ENCODE peak calls at places on chromosomes 12 and 14, in nine cellular contexts. T is hepatocyte, X is adrenal gland, W is choroid plexus epithelial cell, Z is colonic mucosa, H is cardiac fibroblast, A is astrocyte of the spinal cord, I is Peyer's patch, E is fibroblast of pulmonary artery. Y is an unnamed sample.

GRCh38 chr12:115000038-115000437 is 316.1 kb upstream of the TBX3 start:
- DNase-seq in H (peak; percentile 33), I (no peak), T (peak; percentile 61), W (peak; percentile 57), Z (no peak), E (peak; percentile 75), A (peak; percentile 44), X (peak; percentile 49), Y (peak; percentile 31)

GRCh38 chr12:88854260-88854659 is 274.0 kb upstream of the KITLG start:
- DNase-seq in E (peak; percentile 69), W (peak; percentile 89), I (no peak), T (peak; percentile 50), Z (no peak), A (peak; percentile 72), H (peak; percentile 46), X (no peak), Y (peak; percentile 67)

GRCh38 chr12:16730772-16731171 is 124.8 kb upstream of the LMO3 start:
- DNase-seq in T (no peak), A (no peak), H (no peak), W (no peak), E (no peak), X (no peak), Z (no peak), I (no peak), Y (no peak)

GRCh38 chr12:116773276-116773731 is 35.2 kb downstream of the RNFT2 start:
- DNase-seq in X (no peak), E (no peak), H (no peak), Z (no peak), T (no peak), W (peak; percentile 17), A (no peak), I (no peak), Y (peak; percentile 22)

GRCh38 chr14:97866664-97867063 is 1069.5 kb downstream of the VRK1 start:
- DNase-seq in A (no peak), T (no peak), Z (no peak), H (no peak), W (no peak), E (no peak), X (no peak), I (no peak), Y (no peak)

GRCh38 chr14:37709419-37710195 is 114.2 kb downstream of the TTC6 start:
- DNase-seq in W (peak; percentile 69), X (no peak), I (no peak), Z (no peak), E (peak; percentile 37), H (peak; percentile 7), T (no peak), A (peak; percentile 39), Y (peak; percentile 17)

GRCh38 chr12:10540776-10541205 is 35.1 kb downstream of the EIF2S3B start:
- DNase-seq in T (no peak), W (peak; percentile 7), A (peak; percentile 57), Z (no peak), E (no peak), H (no peak), X (no peak), I (no peak), Y (peak; percentile 29)

GRCh38 chr12:113007166-113007565 is 28.8 kb downstream of the OAS2 start:
- DNase-seq in T (no peak), A (peak; percentile 91), E (peak; percentile 60), W (peak; percentile 54), X (peak; percentile 42), Z (no peak), H (peak; percentile 47), I (no peak), Y (peak; percentile 66)

GRCh38 chr12:96985515-96986362 is 78.7 kb downstream of the NEDD1 start:
- DNase-seq in X (peak; percentile 17), H (peak; percentile 18), I (no peak), W (peak; percentile 9), A (no peak), T (peak; percentile 49), E (no peak), Z (no peak), Y (no peak)

GRCh38 chr12:69500631-69501030 is 30.4 kb downstream of the FRS2 start:
- DNase-seq in Z (no peak), A (peak; percentile 36), E (no peak), X (no peak), I (no peak), T (no peak), H (no peak), W (no peak), Y (peak; percentile 49)

GRCh38 chr14:83007641-83008237 is 1474.1 kb upstream of the SEL1L start:
- DNase-seq in A (no peak), E (no peak), T (no peak), X (no peak), I (no peak), H (no peak), Z (no peak), W (no peak), Y (no peak)

GRCh38 chr12:6632026-6632978 is 3.5 kb downstream of the LPAR5 start:
- DNase-seq in A (no peak), X (no peak), H (no peak), E (no peak), Z (peak; percentile 71), T (peak; percentile 49), W (no peak), I (peak; percentile 89), Y (no peak)

GRCh38 chr12:64582111-64582510 is 28.2 kb upstream of the RASSF3 start:
- DNase-seq in E (no peak), I (no peak), X (no peak), T (no peak), H (no peak), Z (no peak), W (no peak), A (no peak), Y (no peak)

GRCh38 chr12:64585085-64585484 is 25.2 kb upstream of the RASSF3 start:
- DNase-seq in X (no peak), T (no peak), A (no peak), I (no peak), H (no peak), W (no peak), Z (no peak), E (no peak), Y (no peak)

GRCh38 chr12:64582862-64583261 is 27.4 kb upstream of the RASSF3 start:
- DNase-seq in X (no peak), A (no peak), T (no peak), E (no peak), I (peak; percentile 21), H (no peak), Z (no peak), W (no peak), Y (no peak)

GRCh38 chr12:64584173-64584555 is 26.1 kb upstream of the RASSF3 start:
- DNase-seq in H (no peak), Z (no peak), I (no peak), T (no peak), W (no peak), X (no peak), E (no peak), A (no peak), Y (no peak)

DNA sequence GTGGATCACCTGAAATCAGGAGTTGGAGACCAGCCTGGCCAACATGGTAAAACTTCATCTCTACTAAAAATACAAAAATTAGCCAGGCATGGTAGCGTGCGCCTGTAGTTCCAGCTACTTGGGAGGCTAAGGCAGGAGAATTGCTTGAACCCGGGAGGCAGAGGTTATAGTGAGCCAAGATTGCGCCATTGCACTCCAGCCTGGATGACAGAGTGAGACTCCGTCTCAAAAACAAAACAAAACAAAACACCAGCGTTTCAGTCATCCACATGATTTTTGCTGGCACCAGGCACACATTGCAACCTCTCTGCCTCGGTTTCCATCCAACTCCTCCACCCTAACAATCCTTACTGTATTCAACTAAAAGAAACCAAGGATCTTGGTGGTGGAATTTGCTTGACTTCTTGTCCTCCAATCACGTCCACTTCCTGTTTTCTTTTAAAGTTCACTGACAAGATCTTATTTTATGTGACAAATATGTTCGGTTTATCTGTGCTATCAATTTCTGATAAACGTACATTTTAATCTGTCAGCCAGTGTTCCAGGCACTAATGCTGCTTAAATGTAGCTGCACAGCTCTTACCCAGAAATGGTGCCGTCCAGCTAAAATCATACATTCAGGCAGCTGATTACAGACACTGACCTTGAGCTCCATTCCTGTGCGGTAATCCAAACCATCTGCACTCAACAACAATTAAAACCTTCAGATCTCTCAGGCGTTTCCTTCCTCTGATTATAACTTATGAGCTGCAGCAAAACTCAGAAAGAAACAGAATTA is 26.7 kb upstream of the RASSF3 start:
- DNase-seq in Z (no peak), I (peak; percentile 24), A (no peak), T (no peak), H (peak; percentile 13), X (no peak), E (peak; percentile 15), W (peak; percentile 49), Y (peak; percentile 44)
- H3K4me3 ChIP-seq in Z (no peak overlapping the region), I (no peak overlapping the region), A (no peak overlapping the region), T (no peak overlapping the region), H (no peak overlapping the region), X (peak overlapping the region; percentile 1), E (no peak overlapping the region), W (no peak overlapping the region), Y (no peak overlapping the region)

DNA sequence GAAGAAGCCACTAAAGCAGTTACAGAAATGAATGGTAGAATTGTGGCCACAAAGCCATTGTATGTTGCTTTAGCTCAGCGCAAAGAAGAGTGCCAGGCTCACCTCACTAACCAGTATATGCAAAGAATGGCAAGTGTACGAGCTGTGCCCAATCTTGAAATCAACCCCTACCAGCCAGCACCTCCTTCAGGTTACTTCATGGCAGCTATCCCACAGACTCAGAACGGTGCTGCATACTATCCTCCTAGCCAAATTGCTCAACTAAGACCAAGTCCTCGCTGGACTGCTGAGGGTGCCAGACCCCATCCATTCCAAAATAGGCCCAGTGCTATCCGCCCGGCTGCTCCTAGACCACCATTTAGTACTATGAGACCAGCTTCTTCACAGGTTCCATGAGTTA is 21.5 kb upstream of the SRGAP1 start:
- DNase-seq in T (no peak), H (no peak), X (no peak), I (no peak), A (no peak), Z (no peak), E (no peak), W (no peak), Y (no peak)
- H3K4me3 ChIP-seq in T (no peak overlapping the region), H (no peak overlapping the region), X (no peak overlapping the region), I (no peak overlapping the region), A (no peak overlapping the region), Z (no peak overlapping the region), E (no peak overlapping the region), W (no peak overlapping the region), Y (no peak overlapping the region)

GRCh38 chr14:68368850-68369249 is 424.0 kb downstream of the ZFP36L1 start:
- DNase-seq in I (no peak), Z (no peak), A (no peak), X (no peak), E (no peak), W (no peak), T (no peak), H (no peak), Y (no peak)
- H3K4me3 ChIP-seq in I (no peak overlapping the region), Z (no peak overlapping the region), A (no peak overlapping the region), X (no peak overlapping the region), E (no peak overlapping the region), W (no peak overlapping the region), T (no peak overlapping the region), H (no peak overlapping the region), Y (no peak overlapping the region)

DNA sequence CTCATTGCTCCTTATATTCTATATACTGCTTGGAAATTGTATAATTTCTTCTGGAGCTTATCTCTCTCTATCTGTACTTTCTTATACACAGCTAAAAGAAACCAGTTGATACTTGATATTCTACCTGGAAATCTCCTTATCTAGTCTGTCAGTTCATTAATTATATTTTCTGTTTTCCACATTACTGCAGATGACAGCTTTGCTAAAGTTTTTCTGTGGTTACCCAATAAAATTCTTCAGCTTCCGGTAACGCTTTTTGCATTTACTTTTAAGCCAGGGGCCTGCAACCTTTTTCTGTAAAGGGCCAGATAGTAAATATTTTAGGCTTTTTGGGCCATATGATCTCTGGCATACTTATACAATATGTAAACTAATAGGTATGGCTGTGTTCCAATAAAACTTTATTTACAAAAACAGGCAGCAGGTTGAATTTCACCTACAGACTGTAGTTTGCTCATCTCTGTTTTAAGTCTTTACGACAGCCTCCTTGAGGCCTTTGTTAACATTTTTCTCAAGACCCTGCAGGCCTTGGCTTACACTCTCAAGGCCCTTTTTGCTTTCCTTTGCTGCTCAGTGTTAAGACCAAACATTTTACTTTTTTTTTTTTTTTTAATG is 48.3 kb downstream of the SPATS2 start:
- DNase-seq in X (no peak), H (no peak), E (no peak), A (no peak), T (no peak), Z (no peak), I (no peak), W (peak; percentile 26), Y (no peak)
- H3K4me3 ChIP-seq in X (no peak overlapping the region), H (no peak overlapping the region), E (no peak overlapping the region), A (no peak overlapping the region), T (no peak overlapping the region), Z (no peak overlapping the region), I (no peak overlapping the region), W (no peak overlapping the region), Y (no peak overlapping the region)

Y was measured in fibroblast of the aortic adventitia.